ENCODE peak calls at places on chromosomes 12 and 14, in nine cellular contexts. J is stimulated activated CD4-positive, alpha-beta T cell treated with anti-CD3 and anti-CD28 coated beads, Interleukin-1b, Interleukin-23, amount 100 ng/mL, for 1 hour; L is activated naive CD8-positive, alpha-beta T cell treated with anti-CD3 and anti-CD28 coated beads for 36 hours; U is NCI-H460; X is iPS DF 19.7; E is GM20000; C is HEK293T; A is substantia nigra; Y is CD4-positive, alpha-beta memory T cell. P is an unnamed sample.

GRCh38 chr14:45426685-45427282 is 173.8 kb upstream of the MIS18BP1 start:
- DNase-seq in Y (no peak), X (peak; percentile 70), C (peak; percentile 45), A (no peak), E (peak; percentile 43), J (no peak), L (no peak), U (peak; percentile 36), P (no peak)

GRCh38 chr12:54821676-54822075 is 32.6 kb upstream of the MUCL1 start:
- DNase-seq in U (no peak), C (no peak), A (no peak), L (no peak), Y (no peak), X (no peak), E (no peak), J (no peak), P (no peak)

GRCh38 chr12:104546575-104546974 is 89.8 kb downstream of the CHST11 start:
- DNase-seq in L (no peak), U (no peak), A (no peak), Y (no peak), X (no peak), E (no peak), C (no peak), J (no peak), P (no peak)

GRCh38 chr12:94457331-94457730 is 2.3 kb downstream of the CEP83 start:
- DNase-seq in U (no peak), X (no peak), Y (no peak), A (no peak), E (no peak), J (no peak), L (no peak), C (no peak), P (no peak)

GRCh38 chr14:55120466-55121144 is 8.4 kb upstream of the LGALS3 start:
- DNase-seq in X (no peak), A (no peak), Y (no peak), L (no peak), C (no peak), E (no peak), U (peak; percentile 97), J (no peak), P (no peak)

GRCh38 chr14:95183532-95184412 is 26.4 kb upstream of the DICER1 start:
- DNase-seq in U (no peak), Y (no peak), C (no peak), X (no peak), E (peak; percentile 40), J (no peak), L (no peak), A (no peak), P (no peak)

GRCh38 chr12:22164101-22164500 is 118.1 kb downstream of the CMAS start:
- DNase-seq in L (no peak), A (no peak), X (no peak), Y (no peak), C (no peak), U (no peak), J (no peak), E (no peak), P (no peak)

GRCh38 chr12:75744607-75745256 is 233.3 kb upstream of the KRR1 start:
- DNase-seq in U (no peak), J (no peak), C (no peak), E (no peak), X (no peak), Y (no peak), L (no peak), A (no peak), P (no peak)

GRCh38 chr14:86055512-86055911 is 525.6 kb downstream of the FLRT2 start:
- DNase-seq in A (no peak), L (no peak), C (no peak), J (no peak), Y (no peak), X (no peak), U (peak; percentile 35), E (no peak), P (no peak)

P was measured in nucleus accumbens.